ENCODE peak calls at places on chromosomes 5 and 9, in four cellular contexts. One of them, this sample, is unnamed.
A peak's percentile ranks its signal among the peaks of the same experiment; 100 is the strongest.

GRCh38 chr9:69044226-69045219 is 9.0 kb downstream of the FXN start:
- DNase-seq in CD8-positive, alpha-beta T cell: no peak
- DNase-seq in fibroblast of lung: peak; percentile 65
- DNase-seq in mammary epithelial cell: peak; percentile 5
- DNase-seq in this sample: no peak

GRCh38 chr5:79200573-79201183 is 35.3 kb upstream of the JMY start:
- DNase-seq in CD8-positive, alpha-beta T cell: no peak
- DNase-seq in fibroblast of lung: peak; percentile 19
- DNase-seq in mammary epithelial cell: no peak
- DNase-seq in this sample: no peak

GRCh38 chr5:73692166-73692640 is 66.2 kb downstream of the ARHGEF28 start:
- DNase-seq in CD8-positive, alpha-beta T cell: no peak
- DNase-seq in fibroblast of lung: peak; percentile 65
- DNase-seq in mammary epithelial cell: peak; percentile 86
- DNase-seq in this sample: peak; percentile 69

GRCh38 chr5:98064118-98064517 is 709.3 kb upstream of the RGMB start:
- DNase-seq in CD8-positive, alpha-beta T cell: no peak
- DNase-seq in fibroblast of lung: no peak
- DNase-seq in mammary epithelial cell: no peak
- DNase-seq in this sample: no peak

GRCh38 chr5:55657443-55657842 is 54.7 kb downstream of the SLC38A9 start:
- DNase-seq in CD8-positive, alpha-beta T cell: no peak
- DNase-seq in fibroblast of lung: no peak
- DNase-seq in mammary epithelial cell: no peak
- DNase-seq in this sample: no peak

GRCh38 chr5:40273936-40274335 is 405.8 kb upstream of the PTGER4 start:
- DNase-seq in CD8-positive, alpha-beta T cell: no peak
- DNase-seq in fibroblast of lung: no peak
- DNase-seq in mammary epithelial cell: no peak
- DNase-seq in this sample: peak; percentile 49

GRCh38 chr5:132253008-132253441 is 4.5 kb upstream of the PDLIM4 start:
- DNase-seq in CD8-positive, alpha-beta T cell: no peak
- DNase-seq in fibroblast of lung: no peak
- DNase-seq in mammary epithelial cell: no peak
- DNase-seq in this sample: no peak

GRCh38 chr5:125584119-125584518 is 837.7 kb upstream of the ZNF608 start:
- DNase-seq in CD8-positive, alpha-beta T cell: no peak
- DNase-seq in fibroblast of lung: peak; percentile 66
- DNase-seq in mammary epithelial cell: no peak
- DNase-seq in this sample: no peak

GRCh38 chr9:69460002-69460401 is 135.0 kb downstream of the ENTREP1 start:
- DNase-seq in CD8-positive, alpha-beta T cell: no peak
- DNase-seq in fibroblast of lung: no peak
- DNase-seq in mammary epithelial cell: no peak
- DNase-seq in this sample: no peak

GRCh38 chr5:172370237-172370640 is 84.1 kb downstream of the SH3PXD2B start:
- DNase-seq in CD8-positive, alpha-beta T cell: no peak
- DNase-seq in fibroblast of lung: no peak
- DNase-seq in mammary epithelial cell: no peak
- DNase-seq in this sample: no peak

GRCh38 chr5:81005708-81006107 is 45.5 kb downstream of the RASGRF2 start:
- DNase-seq in CD8-positive, alpha-beta T cell: no peak
- DNase-seq in fibroblast of lung: no peak
- DNase-seq in mammary epithelial cell: no peak
- DNase-seq in this sample: no peak

GRCh38 chr9:14423816-14424261 is 109.9 kb upstream of the NFIB start:
- DNase-seq in CD8-positive, alpha-beta T cell: no peak
- DNase-seq in fibroblast of lung: peak; percentile 86
- DNase-seq in mammary epithelial cell: no peak
- DNase-seq in this sample: no peak

GRCh38 chr5:64166201-64166959 is 737 bp downstream of the RNF180 start:
- DNase-seq in CD8-positive, alpha-beta T cell: no peak
- DNase-seq in fibroblast of lung: no peak
- DNase-seq in mammary epithelial cell: no peak
- DNase-seq in this sample: no peak

GRCh38 chr9:91106415-91106814 is 255.3 kb downstream of the AUH start:
- DNase-seq in CD8-positive, alpha-beta T cell: no peak
- DNase-seq in fibroblast of lung: no peak
- DNase-seq in mammary epithelial cell: no peak
- DNase-seq in this sample: no peak

GRCh38 chr5:39219433-39219832 is at the start of gene FYB1:
- DNase-seq in CD8-positive, alpha-beta T cell: no peak
- DNase-seq in fibroblast of lung: peak; percentile 12
- DNase-seq in mammary epithelial cell: peak; percentile 94
- DNase-seq in this sample: peak; percentile 48

GRCh38 chr5:39714036-39714698 is 289.4 kb upstream of the DAB2 start:
- DNase-seq in CD8-positive, alpha-beta T cell: peak; percentile 36
- DNase-seq in fibroblast of lung: peak; percentile 81
- DNase-seq in mammary epithelial cell: peak; percentile 64
- DNase-seq in this sample: peak; percentile 75

GRCh38 chr5:53369681-53370080 is 110.7 kb upstream of the FST start:
- DNase-seq in CD8-positive, alpha-beta T cell: no peak
- DNase-seq in fibroblast of lung: no peak
- DNase-seq in mammary epithelial cell: no peak
- DNase-seq in this sample: no peak

GRCh38 chr9:36976371-36977030 is 57.6 kb downstream of the PAX5 start:
- DNase-seq in CD8-positive, alpha-beta T cell: no peak
- DNase-seq in fibroblast of lung: no peak
- DNase-seq in mammary epithelial cell: peak; percentile 82
- DNase-seq in this sample: peak; percentile 91

GRCh38 chr5:169548315-169548714 is 35.3 kb upstream of the SPDL1 start:
- DNase-seq in CD8-positive, alpha-beta T cell: no peak
- DNase-seq in fibroblast of lung: peak; percentile 62
- DNase-seq in mammary epithelial cell: peak; percentile 38
- DNase-seq in this sample: peak; percentile 43

GRCh38 chr5:5135957-5136676 is 4.0 kb upstream of the ADAMTS16 start:
- DNase-seq in CD8-positive, alpha-beta T cell: no peak
- DNase-seq in fibroblast of lung: peak; percentile 30
- DNase-seq in mammary epithelial cell: no peak
- DNase-seq in this sample: no peak

GRCh38 chr5:1152156-1152555 is 40.3 kb upstream of the SLC12A7 start:
- DNase-seq in CD8-positive, alpha-beta T cell: peak; percentile 47
- DNase-seq in fibroblast of lung: no peak
- DNase-seq in mammary epithelial cell: no peak
- DNase-seq in this sample: no peak

GRCh38 chr9:109846781-109847180 is 66.8 kb downstream of the PALM2AKAP2 start:
- DNase-seq in CD8-positive, alpha-beta T cell: no peak
- DNase-seq in fibroblast of lung: no peak
- DNase-seq in mammary epithelial cell: no peak
- DNase-seq in this sample: no peak

GRCh38 chr5:74885170-74885569 is 19.0 kb upstream of the FAM169A start:
- DNase-seq in CD8-positive, alpha-beta T cell: no peak
- DNase-seq in fibroblast of lung: no peak
- DNase-seq in mammary epithelial cell: no peak
- DNase-seq in this sample: no peak

DNA sequence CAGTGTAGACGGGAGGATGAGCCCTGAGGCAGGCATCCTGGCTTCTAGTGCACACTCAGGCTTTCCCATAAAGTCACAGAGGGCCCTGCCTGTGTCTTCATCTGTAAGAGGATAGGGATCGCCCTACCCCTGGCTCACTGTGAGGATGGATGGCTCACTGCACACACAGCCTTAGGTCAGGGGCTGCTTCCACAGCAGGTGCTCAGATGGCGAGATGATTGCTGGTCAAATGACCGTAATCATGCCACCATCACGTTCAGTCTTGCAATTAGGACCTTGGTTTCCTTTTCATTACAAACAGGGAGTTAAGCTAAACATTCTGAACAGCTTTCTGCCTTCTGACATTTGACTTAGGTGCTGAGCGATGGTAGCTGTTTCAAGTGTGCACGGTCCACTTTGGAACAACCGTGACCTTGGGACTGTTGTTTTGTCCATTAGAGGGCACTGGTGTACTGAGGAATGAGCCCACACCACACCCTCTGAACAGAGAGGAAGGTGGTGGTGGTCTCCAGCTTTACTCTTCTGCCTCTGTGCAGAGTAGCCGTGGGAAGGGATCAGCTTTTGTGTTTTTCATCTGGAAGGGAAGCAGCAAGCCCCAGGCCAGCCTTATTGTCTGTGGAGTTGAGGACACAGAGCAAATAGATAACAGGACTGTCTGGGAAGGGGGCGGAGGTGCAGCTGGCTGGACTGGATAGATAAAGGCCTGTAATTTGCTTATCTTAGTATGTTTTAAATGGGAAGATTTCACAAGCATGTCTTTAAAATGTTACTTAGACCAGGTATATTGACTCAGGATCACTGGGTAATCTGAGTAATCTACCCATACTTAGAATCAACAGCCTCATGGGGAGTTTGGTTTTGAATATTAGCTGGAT is 183.1 kb downstream of the TRIO start:
- DNase-seq in CD8-positive, alpha-beta T cell: no peak
- DNase-seq in fibroblast of lung: no peak
- DNase-seq in mammary epithelial cell: no peak
- DNase-seq in this sample: no peak
- TF ChIP-seq CTCF in CD8-positive, alpha-beta T cell: no peak
- TF ChIP-seq CTCF in fibroblast of lung: no peak
- TF ChIP-seq CTCF in mammary epithelial cell: no peak
- TF ChIP-seq CTCF in this sample: peak; percentile 23

DNA sequence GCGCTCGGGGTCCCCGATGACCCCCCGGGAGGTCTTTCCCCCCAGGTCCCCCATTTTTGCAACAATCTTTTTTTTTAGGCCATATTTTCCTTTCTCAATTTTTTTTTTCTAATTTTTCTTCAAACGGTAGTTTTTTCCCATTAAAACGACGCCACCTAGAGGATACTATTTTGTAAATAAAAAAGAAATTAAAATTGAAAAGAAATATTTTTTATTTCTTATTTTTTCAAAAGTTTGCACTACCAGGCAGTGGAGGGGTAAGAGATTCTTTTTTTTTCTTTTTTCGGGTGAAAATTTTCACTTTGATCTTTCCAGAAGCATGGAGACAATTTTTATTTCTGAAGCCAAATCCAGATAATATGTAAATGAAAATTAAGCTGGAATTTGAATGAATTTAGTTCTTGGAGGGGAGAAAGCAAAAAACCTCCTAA is 712 bp downstream of the ZNF618 start:
- DNase-seq in CD8-positive, alpha-beta T cell: no peak
- DNase-seq in fibroblast of lung: peak; percentile 56
- DNase-seq in mammary epithelial cell: no peak
- DNase-seq in this sample: no peak
- H3K27ac ChIP-seq in CD8-positive, alpha-beta T cell: no peak overlapping the region
- H3K27ac ChIP-seq in fibroblast of lung: peak overlapping the region; percentile 51
- H3K27ac ChIP-seq in mammary epithelial cell: peak overlapping the region; percentile 72
- H3K27ac ChIP-seq in this sample: peak overlapping the region; percentile 39

GRCh38 chr9:137212520-137212919 is 7.0 kb downstream of the NDOR1 start:
- DNase-seq in CD8-positive, alpha-beta T cell: no peak
- DNase-seq in fibroblast of lung: no peak
- DNase-seq in mammary epithelial cell: no peak
- DNase-seq in this sample: no peak

GRCh38 chr9:137211532-137211931 is 6.0 kb downstream of the NDOR1 start:
- DNase-seq in CD8-positive, alpha-beta T cell: no peak
- DNase-seq in fibroblast of lung: no peak
- DNase-seq in mammary epithelial cell: no peak
- DNase-seq in this sample: no peak

GRCh38 chr9:137215196-137215986 is 6.6 kb downstream of the RNF208 start:
- DNase-seq in CD8-positive, alpha-beta T cell: no peak
- DNase-seq in fibroblast of lung: no peak
- DNase-seq in mammary epithelial cell: no peak
- DNase-seq in this sample: no peak

GRCh38 chr9:137214620-137215019 is 7.4 kb downstream of the RNF208 start:
- DNase-seq in CD8-positive, alpha-beta T cell: no peak
- DNase-seq in fibroblast of lung: no peak
- DNase-seq in mammary epithelial cell: no peak
- DNase-seq in this sample: no peak

GRCh38 chr9:137213160-137214060 is 7.9 kb downstream of the NDOR1 start:
- DNase-seq in CD8-positive, alpha-beta T cell: no peak
- DNase-seq in fibroblast of lung: no peak
- DNase-seq in mammary epithelial cell: no peak
- DNase-seq in this sample: no peak
- TF ChIP-seq CTCF in CD8-positive, alpha-beta T cell: no peak
- TF ChIP-seq CTCF in fibroblast of lung: no peak
- TF ChIP-seq CTCF in mammary epithelial cell: no peak
- TF ChIP-seq CTCF in this sample: peak; percentile 48

GRCh38 chr9:84592918-84593317 is 76.6 kb upstream of the NTRK2 start:
- DNase-seq in CD8-positive, alpha-beta T cell: no peak
- DNase-seq in fibroblast of lung: no peak
- DNase-seq in mammary epithelial cell: no peak
- DNase-seq in this sample: peak; percentile 65

GRCh38 chr9:84600739-84601138 is 68.8 kb upstream of the NTRK2 start:
- DNase-seq in CD8-positive, alpha-beta T cell: no peak
- DNase-seq in fibroblast of lung: no peak
- DNase-seq in mammary epithelial cell: no peak
- DNase-seq in this sample: no peak

GRCh38 chr9:84597131-84597530 is 72.4 kb upstream of the NTRK2 start:
- DNase-seq in CD8-positive, alpha-beta T cell: no peak
- DNase-seq in fibroblast of lung: no peak
- DNase-seq in mammary epithelial cell: no peak
- DNase-seq in this sample: no peak
- H3K27ac ChIP-seq in CD8-positive, alpha-beta T cell: no peak overlapping the region
- H3K27ac ChIP-seq in fibroblast of lung: no peak overlapping the region
- H3K27ac ChIP-seq in mammary epithelial cell: no peak overlapping the region
- H3K27ac ChIP-seq in this sample: no peak overlapping the region

GRCh38 chr5:2207966-2208544 is 325.3 kb upstream of the IRX4 start:
- DNase-seq in CD8-positive, alpha-beta T cell: no peak
- DNase-seq in fibroblast of lung: no peak
- DNase-seq in mammary epithelial cell: peak; percentile 8
- DNase-seq in this sample: no peak
- TF ChIP-seq CTCF in CD8-positive, alpha-beta T cell: no peak
- TF ChIP-seq CTCF in fibroblast of lung: no peak
- TF ChIP-seq CTCF in mammary epithelial cell: no peak
- TF ChIP-seq CTCF in this sample: no peak

GRCh38 chr5:32445831-32446614 is 1.5 kb upstream of the ZFR start:
- DNase-seq in CD8-positive, alpha-beta T cell: no peak
- DNase-seq in fibroblast of lung: no peak
- DNase-seq in mammary epithelial cell: peak; percentile 65
- DNase-seq in this sample: no peak
- H3K27ac ChIP-seq in CD8-positive, alpha-beta T cell: no peak overlapping the region
- H3K27ac ChIP-seq in fibroblast of lung: no peak overlapping the region
- H3K27ac ChIP-seq in mammary epithelial cell: peak overlapping the region; percentile 36
- H3K27ac ChIP-seq in this sample: no peak overlapping the region

DNA sequence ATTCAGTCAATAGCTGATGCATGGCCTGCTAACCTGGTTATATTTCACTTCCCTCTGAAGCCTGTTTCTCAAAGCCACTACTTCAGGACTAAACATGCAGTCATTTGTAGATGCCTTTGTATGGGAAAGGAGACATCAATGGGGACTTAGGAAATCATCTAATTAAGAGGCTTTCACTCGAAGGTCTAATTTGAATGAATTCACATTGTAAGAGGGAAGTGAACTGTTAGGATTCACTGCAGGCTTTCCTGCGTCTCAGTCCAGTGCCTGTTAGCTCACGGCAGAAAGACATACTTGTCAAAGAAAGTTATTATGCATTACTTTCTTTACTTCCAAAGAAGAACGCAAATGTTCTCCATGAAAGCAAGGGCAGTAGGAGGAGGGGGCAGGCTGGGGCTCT is 50.6 kb upstream of the CDK20 start:
- DNase-seq in CD8-positive, alpha-beta T cell: no peak
- DNase-seq in fibroblast of lung: no peak
- DNase-seq in mammary epithelial cell: no peak
- DNase-seq in this sample: no peak
- TF ChIP-seq CTCF in CD8-positive, alpha-beta T cell: no peak
- TF ChIP-seq CTCF in fibroblast of lung: no peak
- TF ChIP-seq CTCF in mammary epithelial cell: no peak
- TF ChIP-seq CTCF in this sample: no peak